ENCODE peak calls at places on chromosomes 6 and 20, in four cellular contexts. E is K562, V is HL-60, U is GM12878. F is an unnamed sample.

GRCh38 chr6:42041131-42042055 is 8.9 kb upstream of the TAF8 start:
- DNase-seq in E (no peak), V (no peak), U (no peak), F (no peak)

GRCh38 chr20:60784321-60784720 is 467.7 kb upstream of the CDH4 start:
- DNase-seq in E (no peak), V (no peak), U (no peak), F (no peak)

GRCh38 chr20:24828992-24829648 is 119.9 kb upstream of the CST7 start:
- DNase-seq in E (no peak), V (no peak), U (no peak), F (no peak)

GRCh38 chr20:5865604-5866003 is 84.7 kb downstream of the TRMT6 start:
- DNase-seq in E (no peak), V (no peak), U (no peak), F (no peak)

GRCh38 chr6:149458196-149458595 is 26.6 kb downstream of the ZC3H12D start:
- DNase-seq in E (no peak), V (no peak), U (no peak), F (no peak)

GRCh38 chr6:35969676-35970075 is 48.8 kb upstream of the SRPK1 start:
- DNase-seq in E (no peak), V (no peak), U (no peak), F (no peak)

GRCh38 chr6:142355481-142356174 is 53.8 kb downstream of the ADGRG6 start:
- DNase-seq in E (no peak), V (no peak), U (no peak), F (no peak)

GRCh38 chr6:138544521-138544920 is 45.2 kb upstream of the NHSL1 start:
- DNase-seq in E (no peak), V (no peak), U (no peak), F (no peak)

GRCh38 chr6:90184334-90185298 is 112.0 kb downstream of the BACH2 start:
- DNase-seq in E (peak; percentile 79), V (no peak), U (no peak), F (no peak)

GRCh38 chr20:32564921-32565734 is 20.0 kb downstream of the NOL4L start:
- DNase-seq in E (peak; percentile 64), V (peak; percentile 77), U (no peak), F (no peak)

GRCh38 chr6:155765275-155766194 is 309.9 kb upstream of the NOX3 start:
- DNase-seq in E (peak; percentile 9), V (no peak), U (no peak), F (no peak)

GRCh38 chr20:63829943-63830820 is 882 bp downstream of the ZBTB46 start:
- DNase-seq in E (no peak), V (no peak), U (no peak), F (no peak)

GRCh38 chr6:20487669-20488375 is 46.4 kb upstream of the CDKAL1 start:
- DNase-seq in E (no peak), V (no peak), U (no peak), F (no peak)

GRCh38 chr6:166275714-166276166 is 32.5 kb downstream of the PRR18 start:
- DNase-seq in E (peak; percentile 79), V (peak; percentile 69), U (no peak), F (peak; percentile 75)

GRCh38 chr20:11890331-11891080 is 27.2 kb upstream of the BTBD3 start:
- DNase-seq in E (peak; percentile 82), V (peak; percentile 85), U (peak; percentile 21), F (peak; percentile 16)

GRCh38 chr6:4282926-4283325 is 147.6 kb upstream of the ECI2 start:
- DNase-seq in E (no peak), V (no peak), U (no peak), F (no peak)

GRCh38 chr6:81766482-81767069 is 14.1 kb upstream of the TENT5A start:
- DNase-seq in E (no peak), V (peak; percentile 89), U (no peak), F (no peak)

GRCh38 chr20:46137816-46138215 is 19.7 kb downstream of the CD40 start:
- DNase-seq in E (no peak), V (no peak), U (no peak), F (no peak)

GRCh38 chr6:63636516-63636968 is 940 bp downstream of the PHF3 start:
- DNase-seq in E (peak; percentile 75), V (peak; percentile 47), U (no peak), F (no peak)

GRCh38 chr6:36609582-36609981 is 15.4 kb downstream of the SRSF3 start:
- DNase-seq in E (no peak), V (no peak), U (no peak), F (no peak)

GRCh38 chr20:23061713-23062561 is 12.5 kb upstream of the THBD start:
- DNase-seq in E (peak; percentile 65), V (peak; percentile 60), U (no peak), F (no peak)

GRCh38 chr6:42333622-42334021 is 116.0 kb upstream of the MRPS10 start:
- DNase-seq in E (no peak), V (peak; percentile 97), U (no peak), F (no peak)

GRCh38 chr6:116278853-116279231 is 888 bp downstream of the TSPYL1 start:
- DNase-seq in E (peak; percentile 55), V (no peak), U (no peak), F (no peak)

GRCh38 chr20:19688031-19688806 is 69.8 kb upstream of the RIN2 start:
- DNase-seq in E (peak; percentile 7), V (peak; percentile 6), U (no peak), F (no peak)

GRCh38 chr6:138431276-138432062 is 27.4 kb downstream of the HEBP2 start:
- DNase-seq in E (no peak), V (peak; percentile 46), U (no peak), F (no peak)

DNA sequence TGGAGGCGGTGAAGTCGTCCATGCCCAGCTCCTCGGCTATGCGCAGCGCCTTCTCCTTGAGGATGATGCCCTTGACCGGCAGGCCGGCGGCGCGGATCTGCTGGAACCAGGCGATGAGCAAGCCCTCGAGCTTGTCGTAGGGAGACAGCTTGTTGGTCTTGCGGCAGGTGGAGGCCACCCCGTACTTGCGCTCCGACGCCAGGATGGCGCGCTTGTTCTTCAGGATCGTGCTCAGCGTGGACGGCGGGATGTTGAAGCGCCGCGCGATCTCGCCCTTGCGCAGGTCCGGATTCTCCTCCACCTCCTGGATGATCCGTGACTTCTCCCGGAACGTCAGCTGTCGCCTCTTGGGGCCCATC is 435 bp downstream of the CENPB start:
- DNase-seq in E (peak; percentile 59), V (no peak), U (no peak), F (no peak)
- TF ChIP-seq SPI1 in E (no peak), V (no peak), U (no peak), F (no peak)

DNA sequence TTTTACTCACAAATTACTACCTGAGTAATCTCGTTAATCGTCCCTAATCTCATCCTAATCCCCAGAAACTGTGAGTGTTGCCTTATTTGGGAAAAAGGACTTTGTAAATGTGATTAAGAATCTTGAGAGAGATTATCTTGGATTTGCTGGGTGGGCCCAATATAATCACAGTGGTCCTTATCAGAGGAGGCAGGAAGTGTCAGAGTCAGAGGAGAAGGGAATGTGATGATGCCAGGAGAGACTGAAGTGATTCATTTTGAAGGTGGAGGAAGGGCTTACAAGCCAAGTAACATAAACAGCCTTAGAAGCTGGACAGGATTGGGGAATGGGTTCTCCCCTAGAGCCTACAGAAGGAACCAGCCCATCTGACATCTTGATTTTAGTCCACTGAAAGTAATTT is 16.7 kb downstream of the RPP21 start:
- DNase-seq in E (no peak), V (no peak), U (no peak), F (no peak)
- TF ChIP-seq POLR2AphosphoS5 in E (no peak), V (no peak), U (no peak), F (no peak)

DNA sequence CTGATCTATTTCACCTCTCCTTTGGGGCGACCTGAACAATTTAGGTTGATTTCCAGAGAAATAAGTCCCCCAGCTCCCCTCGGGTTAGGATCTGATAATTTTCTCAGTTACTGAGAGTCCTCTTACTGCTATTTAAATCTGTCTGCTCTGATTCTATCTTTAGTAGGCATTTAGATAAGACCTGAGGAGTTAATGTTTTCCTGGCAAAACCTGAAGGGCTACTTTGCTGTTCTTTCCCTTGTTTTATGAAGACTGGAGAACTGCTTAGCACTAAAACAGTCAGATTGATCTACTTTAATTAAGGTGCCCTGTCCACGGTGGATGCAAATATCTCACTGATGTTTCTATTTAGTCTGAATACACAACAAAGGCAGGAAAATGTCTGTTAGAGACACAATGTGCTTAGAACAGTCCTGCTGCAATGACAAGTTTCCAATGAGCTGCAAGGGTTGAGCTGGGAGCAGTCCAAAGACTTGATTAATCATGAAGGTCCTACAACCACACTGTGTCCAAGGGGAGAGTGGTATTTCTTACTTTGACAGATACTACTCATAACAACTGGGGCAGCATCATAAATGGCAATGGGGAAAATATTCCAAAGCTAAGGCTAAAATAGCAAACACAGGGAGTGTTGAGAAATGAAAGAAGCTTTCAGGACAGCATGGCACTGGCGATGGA is 15.7 kb downstream of the ADTRP start:
- DNase-seq in E (no peak), V (no peak), U (no peak), F (no peak)
- TF ChIP-seq SPI1 in E (no peak), V (no peak), U (no peak), F (no peak)

DNA sequence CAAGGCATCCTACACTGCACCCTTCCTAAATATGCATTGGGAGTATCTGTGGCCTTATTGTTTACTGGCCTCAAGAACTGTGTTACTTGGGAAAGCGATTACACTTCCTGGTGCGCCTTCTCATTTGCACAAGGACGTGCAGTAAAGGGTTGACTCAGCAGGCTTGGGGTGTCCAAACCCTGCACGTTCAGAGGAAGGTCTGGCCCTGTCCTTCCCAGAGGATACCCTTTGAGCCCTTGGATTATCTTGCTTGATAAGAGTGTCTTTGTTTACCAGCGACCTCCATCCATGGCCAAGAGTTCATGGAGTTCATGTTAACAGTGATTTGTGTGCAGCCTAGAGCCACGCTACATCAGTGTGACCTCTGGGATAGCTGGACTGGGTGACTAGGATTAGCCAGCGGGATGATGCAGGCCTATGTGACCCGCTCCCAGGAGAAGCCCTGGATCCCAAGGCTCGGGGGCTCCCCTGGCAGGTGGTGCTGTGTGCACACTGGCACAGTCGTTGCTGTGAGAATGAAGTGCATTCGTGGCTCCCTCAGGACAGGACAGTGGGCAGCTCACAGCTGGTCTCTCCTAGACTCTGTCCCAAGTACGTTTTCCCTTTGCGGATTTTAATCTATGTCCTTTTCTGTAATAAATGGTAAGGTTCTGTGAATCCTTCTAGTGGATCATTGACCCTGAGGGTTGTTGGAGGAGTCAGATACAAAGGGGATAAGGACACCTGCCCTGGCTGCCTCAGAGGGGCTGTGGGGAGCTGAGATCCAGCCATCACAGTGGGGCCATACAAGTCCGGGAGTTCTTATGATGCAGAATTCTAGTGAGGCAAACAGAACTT is 73.5 kb downstream of the TTLL2 start:
- DNase-seq in E (no peak), V (no peak), U (no peak), F (no peak)
- TF ChIP-seq POLR2AphosphoS5 in E (no peak), V (no peak), U (no peak), F (no peak)

GRCh38 chr6:163814494-163815364 is 400.2 kb downstream of the QKI start:
- DNase-seq in E (peak; percentile 20), V (no peak), U (peak; percentile 34), F (peak; percentile 28)
- TF ChIP-seq SPI1 in E (no peak), V (no peak), U (no peak), F (no peak)